ENCODE peak calls at places on chromosome 11, in five cellular contexts. V is LHCN-M2; Z is stimulated activated CD4-positive, alpha-beta T cell treated with anti-CD3 and anti-CD28 coated beads, TNF-alpha, amount 100 ng/mL, for 48 hours; O is coronary artery; T is adrenal gland. K is an unnamed sample.

GRCh38 chr11:45304111-45304991 is 18.2 kb upstream of the SYT13 start:
- DNase-seq in V (no peak), O (no peak), Z (no peak), T (no peak), K (no peak)

GRCh38 chr11:33930317-33931021 is 38.6 kb upstream of the LMO2 start:
- DNase-seq in Z (no peak), O (no peak), T (no peak), V (no peak), K (no peak)

GRCh38 chr11:82682003-82682751 is 51.5 kb downstream of the FAM181B start:
- DNase-seq in Z (no peak), O (no peak), V (peak; percentile 69), T (no peak), K (no peak)

GRCh38 chr11:73585834-73586575 is 11.9 kb downstream of the FAM168A start:
- DNase-seq in V (peak; percentile 22), T (no peak), Z (no peak), O (no peak), K (no peak)

GRCh38 chr11:117588166-117588810 is 208.7 kb downstream of the DSCAML1 start:
- DNase-seq in T (no peak), Z (no peak), V (no peak), O (no peak), K (no peak)

GRCh38 chr11:11579012-11579755 is 42.6 kb downstream of the GALNT18 start:
- DNase-seq in T (no peak), O (peak; percentile 66), Z (no peak), V (no peak), K (no peak)

GRCh38 chr11:72712168-72712721 is 38.0 kb upstream of the PDE2A start:
- DNase-seq in T (peak; percentile 63), Z (no peak), O (no peak), V (no peak), K (no peak)

GRCh38 chr11:69018924-69019323 is 5.9 kb upstream of the MRGPRF start:
- DNase-seq in T (no peak), O (no peak), Z (no peak), V (no peak), K (no peak)

GRCh38 chr11:16382177-16382576 is 25.8 kb upstream of the SOX6 start:
- DNase-seq in T (no peak), O (no peak), Z (no peak), V (no peak), K (no peak)

GRCh38 chr11:36928621-36929020 is 330.6 kb upstream of the RAG2 start:
- DNase-seq in V (no peak), Z (no peak), T (no peak), O (no peak), K (no peak)

GRCh38 chr11:125956371-125956770 is 10.5 kb downstream of the VSIG10L2 start:
- DNase-seq in V (peak; percentile 22), T (no peak), O (peak; percentile 80), Z (no peak), K (no peak)

GRCh38 chr11:65141896-65142494 is 7.7 kb upstream of the SYVN1 start:
- DNase-seq in O (no peak), V (no peak), T (no peak), Z (no peak), K (no peak)

GRCh38 chr11:77126861-77127673 is 979 bp upstream of the MYO7A start:
- DNase-seq in Z (peak; percentile 36), O (no peak), T (peak; percentile 79), V (peak; percentile 52), K (peak; percentile 67)

GRCh38 chr11:16958833-16959232 is 55.4 kb downstream of the PLEKHA7 start:
- DNase-seq in V (no peak), Z (no peak), O (no peak), T (no peak), K (no peak)

GRCh38 chr11:118100691-118101232 is 14.0 kb upstream of the SMIM35 start:
- DNase-seq in T (no peak), O (no peak), Z (no peak), V (no peak), K (no peak)